ENCODE peak calls at places on chromosomes 3 and 15, in nine cellular contexts. W is fibroblast of the aortic adventitia; R is epithelial cell of prostate; K is prostate gland; M is Ammon's horn; Z is spleen; S is activated T-cell treated with anti-CD3 and anti-CD28 coated beads, Interleukin-2, amount 50 U/mL, for 1 hour; A is iris pigment epithelial cell; E is progenitor cell of endocrine pancreas. J is an unnamed sample.

GRCh38 chr3:106193876-106194275 is 325.1 kb upstream of the CBLB start:
- DNase-seq in W (peak), R (no peak), K (no peak), M (no peak), Z (no peak), S (no peak), A (peak), E (no peak), J (peak)

GRCh38 chr3:188338081-188338480 is 184.1 kb downstream of the LPP start:
- DNase-seq in W (no peak), R (no peak), K (no peak), M (no peak), Z (no peak), S (no peak), A (no peak), E (no peak), J (no peak)

GRCh38 chr15:90588427-90588826 is 58.7 kb downstream of the CRTC3 start:
- DNase-seq in W (no peak), R (no peak), K (no peak), M (no peak), Z (no peak), S (no peak), A (peak), E (no peak), J (peak)

GRCh38 chr15:71114887-71115566 is at the start of gene THSD4:
- DNase-seq in W (peak), R (no peak), K (peak), M (peak), Z (peak), S (peak), A (peak), E (peak), J (peak)

GRCh38 chr3:46674031-46674592 is 19.4 kb downstream of the ALS2CL start:
- DNase-seq in W (no peak), R (no peak), K (no peak), M (no peak), Z (peak), S (peak), A (no peak), E (no peak), J (no peak)

GRCh38 chr3:4001976-4002375 is 202.7 kb downstream of the LRRN1 start:
- DNase-seq in W (no peak), R (no peak), K (no peak), M (no peak), Z (no peak), S (no peak), A (no peak), E (no peak), J (no peak)

GRCh38 chr15:30956216-30956803 is 35.1 kb downstream of the MTMR10 start:
- DNase-seq in W (peak), R (no peak), K (no peak), M (no peak), Z (no peak), S (no peak), A (peak), E (no peak), J (peak)

GRCh38 chr3:10504161-10505049 is 981 bp downstream of the ATP2B2 start:
- DNase-seq in W (no peak), R (no peak), K (no peak), M (no peak), Z (no peak), S (no peak), A (no peak), E (no peak), J (no peak)

GRCh38 chr3:4306091-4306490 is 2.9 kb downstream of the SETMAR start:
- DNase-seq in W (no peak), R (no peak), K (no peak), M (no peak), Z (no peak), S (no peak), A (no peak), E (no peak), J (no peak)

GRCh38 chr3:17233398-17233800 is 348.6 kb downstream of the PLCL2 start:
- DNase-seq in W (peak), R (peak), K (peak), M (peak), Z (no peak), S (no peak), A (peak), E (no peak), J (peak)

GRCh38 chr15:46853600-46853999 is 863.7 kb upstream of the SEMA6D start:
- DNase-seq in W (no peak), R (no peak), K (no peak), M (no peak), Z (no peak), S (no peak), A (no peak), E (no peak), J (no peak)

GRCh38 chr3:172592898-172593669 is 69.9 kb upstream of the TNFSF10 start:
- DNase-seq in W (no peak), R (no peak), K (no peak), M (no peak), Z (no peak), S (no peak), A (no peak), E (no peak), J (no peak)

GRCh38 chr3:41418961-41419691 is 219.8 kb downstream of the CTNNB1 start:
- DNase-seq in W (peak), R (no peak), K (no peak), M (no peak), Z (no peak), S (no peak), A (peak), E (no peak), J (peak)

GRCh38 chr3:72490688-72491430 is 357.4 kb downstream of the SHQ1 start:
- DNase-seq in W (no peak), R (no peak), K (no peak), M (peak), Z (no peak), S (no peak), A (no peak), E (no peak), J (no peak)

GRCh38 chr3:44326035-44326434 is 12.5 kb upstream of the TCAIM start:
- DNase-seq in W (peak), R (no peak), K (no peak), M (no peak), Z (no peak), S (no peak), A (peak), E (no peak), J (peak)

GRCh38 chr15:74306801-74307217 is 60.6 kb downstream of the CYP11A1 start:
- DNase-seq in W (no peak), R (no peak), K (no peak), M (no peak), Z (no peak), S (no peak), A (no peak), E (no peak), J (no peak)

GRCh38 chr3:120648290-120648689 is 33.7 kb downstream of the HGD start:
- DNase-seq in W (no peak), R (no peak), K (no peak), M (no peak), Z (no peak), S (no peak), A (no peak), E (no peak), J (no peak)

GRCh38 chr3:56775931-56776461 is 25.8 kb downstream of the ARHGEF3 start:
- DNase-seq in W (no peak), R (no peak), K (no peak), M (peak), Z (no peak), S (no peak), A (no peak), E (no peak), J (peak)

GRCh38 chr15:38691365-38691764 is 126.8 kb upstream of the RASGRP1 start:
- DNase-seq in W (peak), R (no peak), K (peak), M (no peak), Z (no peak), S (no peak), A (no peak), E (no peak), J (no peak)

GRCh38 chr3:27675287-27675686 is 46.8 kb downstream of the EOMES start:
- DNase-seq in W (peak), R (no peak), K (no peak), M (peak), Z (no peak), S (no peak), A (peak), E (no peak), J (peak)

GRCh38 chr3:197362086-197362485 is 63.7 kb upstream of the DLG1 start:
- DNase-seq in W (no peak), R (no peak), K (no peak), M (no peak), Z (no peak), S (no peak), A (no peak), E (no peak), J (no peak)

GRCh38 chr3:191388823-191389222 is 58.5 kb upstream of the UTS2B start:
- DNase-seq in W (peak), R (no peak), K (no peak), M (no peak), Z (no peak), S (no peak), A (no peak), E (no peak), J (no peak)

GRCh38 chr3:15280853-15281532 is 51.4 kb downstream of the SH3BP5 start:
- DNase-seq in W (no peak), R (no peak), K (no peak), M (no peak), Z (no peak), S (no peak), A (no peak), E (no peak), J (no peak)

GRCh38 chr15:74317820-74318375 is 49.5 kb downstream of the CYP11A1 start:
- DNase-seq in W (peak), R (no peak), K (no peak), M (no peak), Z (no peak), S (no peak), A (peak), E (no peak), J (peak)

GRCh38 chr3:49531715-49532114 is 22.6 kb upstream of the BSN start:
- DNase-seq in W (no peak), R (no peak), K (no peak), M (no peak), Z (no peak), S (no peak), A (no peak), E (no peak), J (no peak)

GRCh38 chr3:99747915-99748314 is 69.7 kb upstream of the CMSS1 start:
- DNase-seq in W (peak), R (no peak), K (no peak), M (no peak), Z (no peak), S (no peak), A (peak), E (no peak), J (no peak)

GRCh38 chr3:109362823-109363222 is 25.5 kb upstream of the DPPA4 start:
- DNase-seq in W (no peak), R (no peak), K (no peak), M (no peak), Z (no peak), S (no peak), A (no peak), E (no peak), J (no peak)

GRCh38 chr15:41806291-41807181 is 21.4 kb upstream of the JMJD7 start:
- DNase-seq in W (no peak), R (peak), K (peak), M (no peak), Z (no peak), S (no peak), A (no peak), E (no peak), J (no peak)

GRCh38 chr3:127373701-127374625 is 86.1 kb upstream of the PRR20G start:
- DNase-seq in W (peak), R (no peak), K (no peak), M (no peak), Z (peak), S (no peak), A (no peak), E (no peak), J (no peak)

GRCh38 chr3:18424213-18424861 is 802 bp downstream of the SATB1 start:
- DNase-seq in W (no peak), R (no peak), K (peak), M (no peak), Z (peak), S (peak), A (no peak), E (peak), J (no peak)

GRCh38 chr3:159418571-159419526 is 569.8 kb upstream of the IL12A start:
- DNase-seq in W (peak), R (peak), K (no peak), M (no peak), Z (no peak), S (no peak), A (peak), E (no peak), J (peak)

GRCh38 chr15:49530106-49530505 is 90.5 kb downstream of the FAM227B start:
- DNase-seq in W (peak), R (no peak), K (no peak), M (no peak), Z (no peak), S (no peak), A (peak), E (no peak), J (peak)

GRCh38 chr3:13414040-13414729 is 5.9 kb downstream of the NUP210 start:
- DNase-seq in W (no peak), R (no peak), K (no peak), M (peak), Z (peak), S (peak), A (no peak), E (no peak), J (no peak)

GRCh38 chr3:67037615-67038014 is 39.5 kb downstream of the KBTBD8 start:
- DNase-seq in W (peak), R (no peak), K (no peak), M (no peak), Z (no peak), S (no peak), A (peak), E (no peak), J (peak)

GRCh38 chr15:48861813-48862431 is 16.0 kb upstream of the EID1 start:
- DNase-seq in W (peak), R (no peak), K (no peak), M (peak), Z (no peak), S (no peak), A (peak), E (no peak), J (peak)

GRCh38 chr3:33636125-33636855 is 81.8 kb downstream of the CLASP2 start:
- DNase-seq in W (peak), R (no peak), K (peak), M (peak), Z (no peak), S (no peak), A (peak), E (no peak), J (peak)

J was measured in fibroblast of villous mesenchyme.